ENCODE peak calls at places on chromosomes 12 and 14, in four cellular contexts. W, M, Y and D are unnamed samples.
A peak's percentile ranks its signal among the peaks of the same experiment; 100 is the strongest.

GRCh38 chr12:7143564-7143963 is 13.4 kb downstream of the CLSTN3 start:
- DNase-seq in W (no peak), M (no peak), Y (no peak), D (no peak)

GRCh38 chr14:65346895-65347294 is 65.6 kb upstream of the FUT8 start:
- DNase-seq in W (no peak), M (peak; percentile 17), Y (peak; percentile 23), D (no peak)

GRCh38 chr12:69555461-69555860 is 29.8 kb upstream of the CCT2 start:
- DNase-seq in W (peak; percentile 80), M (no peak), Y (no peak), D (peak; percentile 83)

GRCh38 chr14:103527408-103528157 is 1.4 kb upstream of the TRMT61A start:
- DNase-seq in W (no peak), M (no peak), Y (no peak), D (no peak)

GRCh38 chr12:51401900-51402299 is 10.7 kb upstream of the GALNT6 start:
- DNase-seq in W (no peak), M (no peak), Y (no peak), D (no peak)

GRCh38 chr12:27973487-27973890 is 956 bp upstream of the PTHLH start:
- DNase-seq in W (no peak), M (no peak), Y (no peak), D (no peak)

GRCh38 chr14:72939630-72940029 is 13.4 kb downstream of the DCAF4 start:
- DNase-seq in W (no peak), M (no peak), Y (peak; percentile 23), D (no peak)

GRCh38 chr12:64325055-64325454 is 65.5 kb downstream of the C12orf56 start:
- DNase-seq in W (no peak), M (no peak), Y (no peak), D (no peak)

GRCh38 chr12:10965511-10965910 is 21.2 kb downstream of the TAS2R50 start:
- DNase-seq in W (no peak), M (no peak), Y (no peak), D (no peak)

GRCh38 chr14:61719344-61720301 is 24.3 kb downstream of the HIF1A start:
- DNase-seq in W (no peak), M (no peak), Y (no peak), D (no peak)

GRCh38 chr14:61718039-61718438 is 22.7 kb downstream of the HIF1A start:
- DNase-seq in W (no peak), M (no peak), Y (no peak), D (no peak)

GRCh38 chr14:61724133-61724532 is 28.8 kb downstream of the HIF1A start:
- DNase-seq in W (no peak), M (no peak), Y (no peak), D (no peak)

GRCh38 chr14:61716956-61717355 is 21.6 kb downstream of the HIF1A start:
- DNase-seq in W (no peak), M (no peak), Y (no peak), D (no peak)

GRCh38 chr14:61720302-61720677 is 25.0 kb downstream of the HIF1A start:
- DNase-seq in W (peak; percentile 45), M (no peak), Y (no peak), D (no peak)
- H3K4me3 ChIP-seq in W (no peak overlapping the region), M (no peak overlapping the region), Y (no peak overlapping the region), D (no peak overlapping the region)

GRCh38 chr14:21069388-21070082 is 569 bp upstream of the ARHGEF40 start:
- DNase-seq in W (no peak), M (peak; percentile 63), Y (peak; percentile 36), D (peak; percentile 41)
- TF ChIP-seq CTCF in W (no peak), M (no peak), Y (no peak), D (no peak)

DNA sequence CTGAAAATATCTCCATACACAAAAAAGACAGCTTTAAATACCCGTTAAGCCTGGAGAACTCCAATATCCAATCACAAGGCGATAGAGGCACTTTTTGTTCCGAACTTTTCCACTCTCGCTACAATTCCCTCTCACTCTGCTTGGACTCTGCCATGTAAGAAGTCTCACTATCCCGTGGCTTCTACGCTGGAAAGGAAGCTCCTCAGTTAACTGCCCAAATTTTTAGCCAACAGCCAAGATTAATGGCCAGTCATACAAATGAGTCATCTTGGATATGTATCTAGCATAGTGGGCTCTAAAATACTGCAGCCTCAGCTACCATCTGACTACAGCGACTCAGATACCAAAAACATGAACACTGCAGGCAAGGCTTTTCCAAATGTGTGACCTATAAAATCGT is 45.5 kb upstream of the RERGL start:
- DNase-seq in W (no peak), M (no peak), Y (no peak), D (no peak)
- H3K4me3 ChIP-seq in W (no peak overlapping the region), M (no peak overlapping the region), Y (no peak overlapping the region), D (no peak overlapping the region)

GRCh38 chr14:74301594-74302159 is 1.1 kb downstream of the ABCD4 start:
- DNase-seq in W (no peak), M (no peak), Y (no peak), D (no peak)

GRCh38 chr14:74299061-74299545 is 3.6 kb downstream of the ABCD4 start:
- DNase-seq in W (peak; percentile 11), M (peak; percentile 64), Y (peak; percentile 36), D (peak; percentile 36)

GRCh38 chr14:74302634-74303569 is at the start of gene ABCD4:
- DNase-seq in W (peak; percentile 47), M (peak; percentile 97), Y (peak; percentile 91), D (peak; percentile 92)

DNA sequence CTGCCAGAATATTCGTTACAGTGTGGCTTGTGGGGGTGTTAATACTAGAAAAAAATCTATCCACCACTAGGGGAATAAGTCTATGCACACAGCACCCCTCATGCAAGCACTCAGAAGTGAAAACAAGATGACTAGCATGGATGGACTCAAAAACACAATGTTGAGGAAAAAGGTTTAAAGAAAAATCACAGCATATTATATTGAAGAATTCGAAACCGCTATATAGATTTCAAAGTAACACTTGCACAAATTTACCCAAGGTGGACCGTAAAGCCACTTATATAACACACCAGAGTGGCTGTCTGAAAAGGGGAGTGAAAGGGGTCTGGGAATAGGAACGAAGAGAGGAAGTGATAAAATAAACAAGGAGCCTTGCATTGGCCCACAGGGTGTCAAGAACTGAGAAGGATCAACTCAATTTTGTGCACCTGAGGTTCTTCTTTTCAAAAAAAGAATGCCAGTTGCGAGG is 540 bp downstream of the ABCD4 start:
- DNase-seq in W (no peak), M (no peak), Y (no peak), D (peak; percentile 55)
- TF ChIP-seq CTCF in W (peak; percentile 62), M (peak; percentile 35), Y (peak; percentile 37), D (peak; percentile 59)

GRCh38 chr12:104729091-104729490 is 229.0 kb downstream of the SLC41A2 start:
- DNase-seq in W (no peak), M (no peak), Y (no peak), D (no peak)

GRCh38 chr12:104730761-104731160 is 227.3 kb downstream of the SLC41A2 start:
- DNase-seq in W (no peak), M (no peak), Y (no peak), D (no peak)

GRCh38 chr12:104729610-104730446 is 228.3 kb downstream of the SLC41A2 start:
- DNase-seq in W (no peak), M (no peak), Y (no peak), D (no peak)

GRCh38 chr12:104725610-104726009 is 232.5 kb downstream of the SLC41A2 start:
- DNase-seq in W (no peak), M (no peak), Y (no peak), D (no peak)

DNA sequence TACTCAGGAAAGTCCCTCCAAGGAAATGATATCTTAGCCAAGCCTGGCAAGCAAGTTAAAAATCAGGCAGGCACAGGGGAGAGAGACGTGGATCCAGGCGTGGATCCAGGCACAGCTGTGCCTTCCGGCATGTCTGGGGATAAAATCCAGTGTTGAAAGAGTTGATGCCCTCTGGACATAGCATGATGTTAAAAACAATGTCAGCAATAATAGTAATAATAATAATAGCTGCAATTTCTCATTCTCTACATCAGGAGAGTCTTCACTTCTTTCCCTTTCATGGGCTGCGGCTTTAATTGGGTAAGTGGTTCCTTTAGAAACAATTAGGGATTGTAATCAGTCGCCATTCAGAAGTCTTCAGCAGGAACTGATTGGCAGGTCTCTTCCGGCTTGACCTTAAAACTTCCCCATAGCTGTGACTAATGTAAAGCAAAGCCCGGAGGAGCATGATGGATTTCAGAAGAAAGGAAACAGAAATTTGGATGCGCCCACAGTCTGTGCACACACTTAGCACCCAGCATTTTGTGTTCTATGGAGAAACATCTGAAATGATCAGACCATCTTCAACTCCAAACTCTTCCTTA is 230.1 kb downstream of the SLC41A2 start:
- DNase-seq in W (no peak), M (no peak), Y (no peak), D (no peak)
- H3K4me3 ChIP-seq in W (no peak overlapping the region), M (no peak overlapping the region), Y (no peak overlapping the region), D (no peak overlapping the region)

DNA sequence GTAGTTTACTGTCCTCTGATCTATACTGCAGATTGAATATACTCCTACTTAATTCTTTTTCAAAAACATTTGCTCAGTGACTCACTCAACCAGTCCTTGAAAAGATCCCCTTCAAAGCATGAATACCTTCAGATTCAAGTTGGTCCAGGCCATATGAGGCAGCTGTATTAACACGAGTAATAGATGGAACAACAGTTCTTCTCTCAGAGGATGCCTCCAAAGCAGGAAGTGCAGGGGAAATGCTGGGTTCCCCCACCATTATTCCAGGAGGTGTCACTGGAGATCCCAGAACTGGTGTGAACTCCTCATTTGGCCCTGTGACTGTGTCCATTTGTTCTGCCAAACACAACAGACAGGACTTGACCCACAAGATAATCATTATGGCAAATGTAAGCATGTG is 20.6 kb downstream of the ARMH4 start:
- DNase-seq in W (no peak), M (peak; percentile 23), Y (no peak), D (peak; percentile 34)
- TF ChIP-seq CTCF in W (peak; percentile 14), M (no peak), Y (no peak), D (no peak)

GRCh38 chr12:44874981-44875416 is 1.1 kb downstream of the NELL2 start:
- DNase-seq in W (no peak), M (no peak), Y (no peak), D (no peak)

GRCh38 chr12:44876554-44877275 is 600 bp upstream of the NELL2 start:
- DNase-seq in W (no peak), M (no peak), Y (peak; percentile 31), D (peak; percentile 38)

GRCh38 chr12:44875417-44875953 is 630 bp downstream of the NELL2 start:
- DNase-seq in W (no peak), M (no peak), Y (no peak), D (no peak)

GRCh38 chr12:44875954-44876553 is at the start of gene NELL2:
- DNase-seq in W (no peak), M (no peak), Y (peak; percentile 41), D (peak; percentile 7)

DNA sequence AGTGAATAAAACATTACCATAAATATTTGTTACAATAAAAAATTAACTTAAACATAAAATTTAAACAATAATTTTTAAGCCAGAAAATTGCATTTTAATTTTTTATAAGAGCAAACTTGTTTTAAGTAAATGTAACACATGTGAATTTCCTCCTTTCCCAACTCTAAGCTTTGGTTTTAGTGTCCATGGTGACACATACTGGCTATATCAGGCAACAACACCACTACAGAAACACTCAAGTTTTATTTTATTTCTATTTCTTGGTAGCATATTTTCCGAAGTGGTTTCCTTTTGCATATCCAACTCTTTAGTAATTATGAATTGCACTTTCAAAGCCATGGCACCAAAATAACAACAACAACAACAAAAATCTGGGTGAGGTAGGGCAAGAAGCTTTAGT is 2.2 kb downstream of the NELL2 start:
- DNase-seq in W (no peak), M (no peak), Y (no peak), D (peak; percentile 29)
- H3K4me3 ChIP-seq in W (no peak overlapping the region), M (no peak overlapping the region), Y (no peak overlapping the region), D (no peak overlapping the region)